ENCODE peak calls at places on chromosomes 11 and 22, in eight cellular contexts. E, T, F, A, O, M, Z and G are unnamed samples.

GRCh38 chr22:31504282-31504681 is 7.9 kb downstream of the SFI1 start:
- DNase-seq in E (no peak), T (no peak), F (no peak), A (no peak), O (peak; percentile 56), M (no peak), Z (peak; percentile 45), G (peak; percentile 29)

GRCh38 chr11:125080531-125080911 is 17.4 kb downstream of the SLC37A2 start:
- DNase-seq in E (no peak), T (no peak), F (no peak), A (no peak), O (no peak), M (no peak), Z (no peak), G (no peak)

GRCh38 chr11:37378989-37379388 is 781.0 kb upstream of the RAG2 start:
- DNase-seq in E (no peak), T (no peak), F (no peak), A (no peak), O (no peak), M (no peak), Z (no peak), G (no peak)

GRCh38 chr11:128469220-128469619 is 118.1 kb downstream of the ETS1 start:
- DNase-seq in E (no peak), T (peak; percentile 76), F (no peak), A (peak; percentile 87), O (no peak), M (no peak), Z (no peak), G (no peak)

GRCh38 chr11:127624455-127624854 is 623.9 kb upstream of the KIRREL3 start:
- DNase-seq in E (no peak), T (no peak), F (no peak), A (peak; percentile 34), O (no peak), M (no peak), Z (no peak), G (no peak)

GRCh38 chr11:72972541-72973128 is 158.4 kb downstream of the ATG16L2 start:
- DNase-seq in E (no peak), T (no peak), F (no peak), A (no peak), O (peak; percentile 51), M (no peak), Z (peak; percentile 37), G (peak; percentile 6)

GRCh38 chr11:34721646-34722045 is 100.8 kb downstream of the EHF start:
- DNase-seq in E (no peak), T (no peak), F (no peak), A (no peak), O (no peak), M (no peak), Z (no peak), G (no peak)

GRCh38 chr22:46085831-46086576 is 64.3 kb upstream of the PPARA start:
- DNase-seq in E (no peak), T (no peak), F (peak; percentile 95), A (no peak), O (peak; percentile 90), M (no peak), Z (peak; percentile 82), G (peak; percentile 85)

GRCh38 chr11:108732395-108732794 is 67.5 kb downstream of the DDX10 start:
- DNase-seq in E (no peak), T (no peak), F (no peak), A (no peak), O (no peak), M (no peak), Z (no peak), G (no peak)